ENCODE peak calls at places on chromosome 22, in ten cellular contexts. T is GM23338, M is adrenal gland, U is tibial nerve, R is uterus, S is colonic mucosa, G is PC-3, Z is left ventricle myocardium inferior, K is heart right ventricle, W is fibroblast of lung. Q is an unnamed sample. For H3K4me1, the result is how much of the 10 kb centered on the place peaks cover.

GRCh38 chr22:17672417-17672991 is 33.9 kb downstream of the BCL2L13 start:
- DNase-seq in T (no peak), M (no peak), U (no peak), R (no peak), S (no peak), G (peak), Z (no peak), K (no peak), W (peak), Q (no peak)

GRCh38 chr22:35634981-35635540 is 13.2 kb upstream of the APOL6 start:
- DNase-seq in T (no peak), M (no peak), U (no peak), R (no peak), S (no peak), G (no peak), Z (no peak), K (no peak), W (peak), Q (no peak)

GRCh38 chr22:47307326-47307725 is 544.9 kb downstream of the TBC1D22A start:
- DNase-seq in T (no peak), M (no peak), U (no peak), R (no peak), S (no peak), G (peak), Z (no peak), K (no peak), W (peak), Q (peak)

GRCh38 chr22:27699676-27700075 is 101.9 kb downstream of the MN1 start:
- DNase-seq in T (no peak), M (no peak), U (no peak), R (no peak), S (no peak), G (no peak), Z (no peak), K (no peak), W (no peak), Q (no peak)

GRCh38 chr22:50190182-50190951 is 4.7 kb downstream of the TRABD start:
- DNase-seq in T (peak), M (peak), U (peak), R (peak), S (peak), G (peak), Z (peak), K (peak), W (peak), Q (no peak)

GRCh38 chr22:18144105-18144504 is 5.9 kb upstream of the USP18 start:
- DNase-seq in T (no peak), M (no peak), U (no peak), R (no peak), S (no peak), G (no peak), Z (no peak), K (no peak), W (no peak), Q (no peak)

GRCh38 chr22:42388130-42388797 is 43.9 kb downstream of the NFAM1 start:
- DNase-seq in T (peak), M (no peak), U (no peak), R (no peak), S (no peak), G (peak), Z (no peak), K (no peak), W (peak), Q (no peak)

GRCh38 chr22:50627452-50627913 is 469 bp downstream of the ARSA start:
- DNase-seq in T (peak), M (no peak), U (no peak), R (no peak), S (peak), G (no peak), Z (no peak), K (no peak), W (no peak), Q (no peak)

GRCh38 chr22:17243524-17243923 is 24.3 kb upstream of the ADA2 start:
- DNase-seq in T (no peak), M (peak), U (no peak), R (no peak), S (no peak), G (peak), Z (no peak), K (no peak), W (no peak), Q (no peak)

GRCh38 chr22:46584081-46584903 is 35.9 kb upstream of the GRAMD4 start:
- DNase-seq in T (no peak), M (no peak), U (no peak), R (no peak), S (no peak), G (no peak), Z (peak), K (no peak), W (peak), Q (no peak)

GRCh38 chr22:46635756-46636155 is 15.6 kb downstream of the GRAMD4 start:
- DNase-seq in T (peak), M (no peak), U (no peak), R (no peak), S (no peak), G (no peak), Z (no peak), K (no peak), W (no peak), Q (no peak)

GRCh38 chr22:50251472-50252054 is 498 bp upstream of the HDAC10 start:
- DNase-seq in T (peak), M (no peak), U (no peak), R (no peak), S (no peak), G (no peak), Z (no peak), K (no peak), W (no peak), Q (no peak)

GRCh38 chr22:26981520-26981919 is 324.1 kb downstream of the MIAT start:
- DNase-seq in T (no peak), M (no peak), U (no peak), R (peak), S (no peak), G (no peak), Z (no peak), K (no peak), W (peak), Q (no peak)

GRCh38 chr22:42334875-42335512 is 64.5 kb upstream of the TCF20 start:
- DNase-seq in T (no peak), M (no peak), U (no peak), R (no peak), S (no peak), G (no peak), Z (no peak), K (no peak), W (no peak), Q (no peak)

GRCh38 chr22:28369849-28370248 is 309.8 kb downstream of the TTC28 start:
- DNase-seq in T (peak), M (no peak), U (no peak), R (no peak), S (peak), G (no peak), Z (no peak), K (no peak), W (no peak), Q (no peak)

GRCh38 chr22:48268771-48269552 is 1506.5 kb downstream of the TBC1D22A start:
- DNase-seq in T (no peak), M (peak), U (no peak), R (no peak), S (peak), G (no peak), Z (no peak), K (no peak), W (no peak), Q (no peak)

GRCh38 chr22:30743257-30744020 is 48.8 kb downstream of the OSBP2 start:
- DNase-seq in T (no peak), M (no peak), U (no peak), R (no peak), S (no peak), G (no peak), Z (no peak), K (no peak), W (no peak), Q (no peak)

GRCh38 chr22:36406721-36407120 is 19.0 kb upstream of the MYH9 start:
- DNase-seq in T (no peak), M (peak), U (no peak), R (no peak), S (no peak), G (no peak), Z (no peak), K (no peak), W (no peak), Q (no peak)

DNA sequence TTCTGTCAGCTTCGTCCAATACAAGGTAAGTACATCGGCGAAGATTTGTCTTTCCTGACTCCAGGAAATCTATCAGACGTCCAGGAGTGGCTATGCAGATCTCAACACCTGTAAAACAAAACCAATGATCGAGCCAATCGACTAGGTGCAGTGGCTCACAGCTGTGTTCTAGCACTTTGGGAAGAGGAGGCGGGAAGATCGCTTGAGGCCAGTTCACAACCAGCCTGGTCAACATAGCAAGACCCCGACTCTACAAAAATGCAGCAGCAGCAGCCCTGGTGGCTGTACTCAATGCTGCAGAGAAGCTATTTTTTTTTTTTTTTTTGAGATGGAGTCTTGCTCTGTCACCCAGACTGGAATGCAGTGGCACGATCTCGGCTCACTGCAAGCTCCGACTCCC is 11.2 kb downstream of the DDX17 start:
- DNase-seq in T (no peak), M (no peak), U (no peak), R (no peak), S (no peak), G (no peak), Z (no peak), K (no peak), W (no peak), Q (no peak)
- TF ChIP-seq CTCF in T (no peak), M (no peak), U (no peak), R (no peak), S (no peak), G (no peak), Z (no peak), K (no peak), W (no peak), Q (no peak)

GRCh38 chr22:22755778-22756100 is 111.3 kb downstream of the GGTLC2 start:
- DNase-seq in T (no peak), M (no peak), U (no peak), R (no peak), S (no peak), G (no peak), Z (no peak), K (no peak), W (no peak), Q (peak)
- H3K27ac ChIP-seq in T (no peak), M (no peak), U (no peak), R (no peak), S (no peak), G (no peak), Z (no peak), K (no peak), W (no peak), Q (no peak)

DNA sequence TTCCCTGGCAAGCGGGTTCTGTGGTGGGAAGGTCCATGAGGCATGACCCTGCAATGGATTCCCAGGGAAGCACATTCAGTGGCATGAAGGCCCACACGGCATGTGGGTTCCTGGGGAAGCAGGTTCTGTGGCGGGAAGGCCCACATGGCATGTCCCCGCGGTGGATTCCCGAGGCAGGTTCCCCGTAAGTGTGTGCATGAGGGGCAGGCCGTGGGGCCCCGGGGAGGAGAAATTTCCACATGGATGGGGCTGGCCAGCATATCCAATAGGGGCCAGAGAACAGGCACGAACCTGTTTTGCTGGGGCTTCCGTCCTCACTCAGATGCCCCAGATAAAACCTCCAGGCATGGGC is 83.7 kb downstream of the PHF21B start:
- DNase-seq in T (no peak), M (no peak), U (no peak), R (no peak), S (no peak), G (no peak), Z (peak), K (no peak), W (no peak), Q (no peak)
- H3K4me1 ChIP-seq in T (under half), M (under half), U (under half), R (under half), S (under half), G (under half), Z (under half), K (under half), W (under half), Q (under half)

GRCh38 chr22:24834845-24835570 is 29.0 kb downstream of the SGSM1 start:
- DNase-seq in T (peak), M (no peak), U (no peak), R (no peak), S (peak), G (peak), Z (no peak), K (no peak), W (no peak), Q (no peak)
- TF ChIP-seq CTCF in T (peak), M (no peak), U (no peak), R (no peak), S (no peak), G (peak), Z (peak), K (peak), W (no peak), Q (no peak)

DNA sequence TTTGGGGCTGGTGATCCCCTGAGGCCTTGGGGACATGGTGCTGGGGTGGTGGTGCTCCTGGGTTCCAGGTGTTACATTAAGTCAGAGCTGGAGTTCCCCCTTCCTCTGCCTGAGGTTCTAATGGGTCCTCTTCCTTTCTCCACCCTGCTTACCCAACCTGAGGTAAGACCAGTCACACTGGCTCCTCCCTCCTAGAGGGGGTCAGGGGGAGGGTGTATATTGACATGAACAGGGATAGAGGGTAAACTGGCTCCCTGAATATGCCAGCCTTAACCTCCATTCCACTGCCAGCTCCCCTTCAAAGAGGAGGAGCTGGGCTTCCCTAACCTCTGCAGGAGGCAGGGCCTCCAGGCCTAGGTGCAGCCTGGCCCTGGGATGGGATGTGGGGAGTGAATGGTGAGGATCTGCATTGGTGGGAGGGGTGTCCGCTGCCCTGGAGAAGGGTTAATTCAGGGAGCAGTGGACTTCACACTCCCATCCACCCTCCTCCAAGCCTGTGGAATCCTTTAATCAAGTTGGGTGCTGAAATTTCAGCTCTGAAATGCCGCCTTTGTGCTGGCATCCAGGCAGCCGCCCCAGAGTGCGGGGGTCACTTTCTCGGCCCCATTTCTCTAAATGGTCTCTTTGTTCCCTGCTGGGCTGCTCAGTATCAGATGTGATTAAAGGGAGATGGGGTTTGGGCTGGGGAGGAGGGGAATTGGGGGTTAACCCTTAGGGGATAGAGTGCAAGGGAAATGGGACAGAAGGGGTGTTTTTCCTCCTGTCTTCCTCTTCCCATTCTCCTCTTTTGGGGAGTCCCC is 15.2 kb downstream of the POLR2F start:
- DNase-seq in T (no peak), M (no peak), U (no peak), R (no peak), S (no peak), G (no peak), Z (no peak), K (no peak), W (no peak), Q (no peak)
- H3K27ac ChIP-seq in T (no peak), M (no peak), U (peak), R (no peak), S (no peak), G (no peak), Z (no peak), K (no peak), W (no peak), Q (no peak)

DNA sequence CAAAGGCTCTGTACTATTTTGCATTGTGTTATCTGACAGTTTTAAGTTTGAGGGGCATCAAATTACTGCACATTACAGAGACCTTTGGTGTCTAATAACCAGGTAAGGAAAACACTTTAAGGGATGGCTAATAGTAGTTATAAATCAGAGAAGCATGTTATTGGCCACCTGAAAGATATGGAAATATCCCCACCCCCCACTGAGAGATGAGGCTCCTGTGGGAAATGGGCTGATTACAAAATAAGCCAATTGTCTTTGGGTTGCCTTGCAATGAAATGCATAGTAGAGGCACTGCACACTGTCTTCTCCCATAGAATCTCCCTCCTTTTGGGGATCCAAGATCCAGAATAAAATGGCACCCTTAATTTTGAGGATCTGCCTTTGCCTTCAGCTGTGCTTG is 91.0 kb downstream of the IGLL5 start:
- DNase-seq in T (no peak), M (no peak), U (no peak), R (no peak), S (no peak), G (no peak), Z (no peak), K (no peak), W (no peak), Q (no peak)
- H3K4me1 ChIP-seq in T (under half), M (under half), U (under half), R (under half), S (under half), G (under half), Z (under half), K (under half), W (under half), Q (under half)

DNA sequence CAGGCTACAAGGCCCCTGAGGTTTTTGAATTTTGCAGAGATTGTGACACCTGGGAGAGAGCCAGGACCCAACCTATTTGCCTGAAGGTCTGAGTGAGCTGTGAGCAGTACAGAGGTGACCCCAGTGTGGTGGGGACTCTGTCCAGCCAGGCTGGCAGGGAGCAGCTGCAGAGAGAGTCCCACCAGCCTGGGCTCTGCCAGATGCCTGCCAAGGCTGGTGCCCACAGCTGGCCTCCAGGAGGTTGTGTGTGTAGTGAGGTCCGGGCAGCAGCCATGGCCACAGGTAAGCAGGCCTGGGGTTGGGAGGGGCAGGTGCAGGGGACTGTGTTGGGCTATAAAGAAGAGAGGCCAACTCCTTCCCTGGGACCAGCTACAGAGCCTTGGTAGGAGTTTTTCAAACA is 144.8 kb downstream of the CRYBB2 start:
- DNase-seq in T (no peak), M (no peak), U (peak), R (no peak), S (no peak), G (peak), Z (no peak), K (no peak), W (no peak), Q (no peak)
- TF ChIP-seq CTCF in T (no peak), M (no peak), U (no peak), R (no peak), S (no peak), G (no peak), Z (no peak), K (no peak), W (no peak), Q (no peak)

DNA sequence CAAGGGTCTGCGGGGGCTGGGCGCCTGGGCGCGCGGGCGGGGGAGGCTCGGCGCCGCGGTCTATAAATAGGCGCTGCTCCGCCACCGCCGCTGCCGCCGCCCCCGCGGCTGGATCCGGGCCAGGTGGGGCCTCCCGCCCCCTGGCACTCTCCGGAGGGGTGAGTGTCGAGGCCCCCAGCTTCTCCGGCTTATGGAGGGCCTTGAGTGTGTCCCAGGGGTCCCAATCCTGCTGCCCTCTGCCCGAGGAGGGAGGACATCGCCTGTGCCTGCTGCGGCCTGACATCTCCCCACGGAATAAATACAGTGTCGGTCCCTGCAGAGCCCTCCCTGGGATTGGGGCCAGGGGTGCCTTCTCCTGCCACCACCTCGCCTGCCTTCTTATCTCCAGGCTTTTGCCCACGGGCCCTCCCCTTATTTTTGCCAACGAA is 4.3 kb upstream of the GP1BB start:
- DNase-seq in T (no peak), M (no peak), U (no peak), R (peak), S (no peak), G (no peak), Z (peak), K (peak), W (no peak), Q (no peak)
- H3K27ac ChIP-seq in T (no peak), M (no peak), U (peak), R (peak), S (no peak), G (no peak), Z (peak), K (peak), W (no peak), Q (peak)

DNA sequence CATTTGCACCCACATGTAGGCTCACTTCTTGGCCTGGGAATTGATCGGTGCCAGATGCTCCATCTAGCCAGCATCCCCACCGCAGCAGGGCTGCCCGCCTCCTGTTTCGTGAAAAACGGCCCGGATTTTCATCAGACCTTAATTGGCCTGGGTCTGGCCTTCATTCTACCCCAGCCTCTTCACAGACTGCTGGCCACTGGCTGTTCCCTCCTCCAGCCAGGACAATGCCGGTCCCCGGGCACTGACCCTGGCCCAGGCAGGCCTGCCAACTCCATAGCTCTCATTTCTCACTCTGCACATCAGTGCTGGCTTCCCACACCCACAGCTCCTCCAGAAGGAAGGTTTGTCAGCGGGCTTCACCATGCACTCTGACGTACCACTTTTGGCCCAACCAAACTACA is 27.9 kb downstream of the TIMP3 start:
- DNase-seq in T (no peak), M (no peak), U (no peak), R (no peak), S (no peak), G (no peak), Z (no peak), K (no peak), W (no peak), Q (no peak)
- H3K4me1 ChIP-seq in T (under half), M (half or more), U (half or more), R (under half), S (under half), G (under half), Z (half or more), K (half or more), W (under half), Q (half or more)

Q was measured in vagina.